ENCODE peak calls at places on chromosomes 1 and 21, in nine cellular contexts. One of them, this sample, is unnamed.
A peak's percentile ranks its signal among the peaks of the same experiment; 100 is the strongest.

GRCh38 chr21:36246080-36246631 is 73.8 kb upstream of the MORC3 start:
- DNase-seq in ascending aorta: no peak
- DNase-seq in colonic mucosa: peak; percentile 56
- DNase-seq in fibroblast of pulmonary artery: no peak
- DNase-seq in AG09309: no peak
- DNase-seq in heart left ventricle: no peak
- DNase-seq in fibroblast of the aortic adventitia: no peak
- DNase-seq in bronchial epithelial cell: no peak
- DNase-seq in WTC11: no peak
- DNase-seq in this sample: no peak

GRCh38 chr1:168683871-168684270 is 45.1 kb downstream of the DPT start:
- DNase-seq in heart left ventricle: no peak
- DNase-seq in fibroblast of the aortic adventitia: no peak
- DNase-seq in ascending aorta: no peak
- DNase-seq in bronchial epithelial cell: no peak
- DNase-seq in fibroblast of pulmonary artery: no peak
- DNase-seq in WTC11: no peak
- DNase-seq in colonic mucosa: no peak
- DNase-seq in AG09309: no peak
- DNase-seq in this sample: no peak

GRCh38 chr21:42010507-42011493 is 640 bp upstream of the ZBTB21 start:
- DNase-seq in colonic mucosa: peak; percentile 41
- DNase-seq in heart left ventricle: peak; percentile 38
- DNase-seq in bronchial epithelial cell: no peak
- DNase-seq in ascending aorta: peak; percentile 66
- DNase-seq in AG09309: no peak
- DNase-seq in fibroblast of the aortic adventitia: no peak
- DNase-seq in fibroblast of pulmonary artery: no peak
- DNase-seq in WTC11: peak; percentile 38
- DNase-seq in this sample: peak; percentile 44

GRCh38 chr1:54955359-54955758 is 25.1 kb upstream of the TMEM61 start:
- DNase-seq in ascending aorta: no peak
- DNase-seq in fibroblast of the aortic adventitia: peak; percentile 64
- DNase-seq in WTC11: no peak
- DNase-seq in AG09309: no peak
- DNase-seq in heart left ventricle: no peak
- DNase-seq in colonic mucosa: no peak
- DNase-seq in fibroblast of pulmonary artery: peak; percentile 88
- DNase-seq in bronchial epithelial cell: peak; percentile 91
- DNase-seq in this sample: no peak

GRCh38 chr1:46203738-46204405 is 738 bp downstream of the LURAP1 start:
- DNase-seq in ascending aorta: no peak
- DNase-seq in fibroblast of pulmonary artery: no peak
- DNase-seq in fibroblast of the aortic adventitia: no peak
- DNase-seq in bronchial epithelial cell: no peak
- DNase-seq in WTC11: no peak
- DNase-seq in AG09309: no peak
- DNase-seq in colonic mucosa: no peak
- DNase-seq in heart left ventricle: no peak
- DNase-seq in this sample: no peak

GRCh38 chr21:18384771-18385170 is 18.8 kb downstream of the TMPRSS15 start:
- DNase-seq in colonic mucosa: no peak
- DNase-seq in fibroblast of pulmonary artery: peak; percentile 4
- DNase-seq in bronchial epithelial cell: peak; percentile 3
- DNase-seq in WTC11: no peak
- DNase-seq in heart left ventricle: no peak
- DNase-seq in fibroblast of the aortic adventitia: peak; percentile 2
- DNase-seq in AG09309: no peak
- DNase-seq in ascending aorta: no peak
- DNase-seq in this sample: no peak

GRCh38 chr1:25018878-25019277 is 88.8 kb upstream of the RUNX3 start:
- DNase-seq in fibroblast of pulmonary artery: no peak
- DNase-seq in fibroblast of the aortic adventitia: no peak
- DNase-seq in ascending aorta: no peak
- DNase-seq in WTC11: no peak
- DNase-seq in bronchial epithelial cell: no peak
- DNase-seq in AG09309: no peak
- DNase-seq in colonic mucosa: no peak
- DNase-seq in heart left ventricle: no peak
- DNase-seq in this sample: no peak

GRCh38 chr21:42650033-42650370 is 3.4 kb upstream of the PDE9A start:
- DNase-seq in bronchial epithelial cell: no peak
- DNase-seq in heart left ventricle: no peak
- DNase-seq in fibroblast of pulmonary artery: no peak
- DNase-seq in AG09309: no peak
- DNase-seq in ascending aorta: no peak
- DNase-seq in fibroblast of the aortic adventitia: no peak
- DNase-seq in WTC11: no peak
- DNase-seq in colonic mucosa: no peak
- DNase-seq in this sample: no peak

GRCh38 chr1:74715806-74716205 is 17.0 kb downstream of the CRYZ start:
- DNase-seq in heart left ventricle: no peak
- DNase-seq in colonic mucosa: no peak
- DNase-seq in WTC11: no peak
- DNase-seq in fibroblast of pulmonary artery: no peak
- DNase-seq in ascending aorta: no peak
- DNase-seq in AG09309: no peak
- DNase-seq in fibroblast of the aortic adventitia: no peak
- DNase-seq in bronchial epithelial cell: no peak
- DNase-seq in this sample: no peak

GRCh38 chr1:225412803-225413338 is 15.0 kb downstream of the LBR start:
- DNase-seq in fibroblast of the aortic adventitia: no peak
- DNase-seq in ascending aorta: no peak
- DNase-seq in fibroblast of pulmonary artery: no peak
- DNase-seq in WTC11: no peak
- DNase-seq in colonic mucosa: no peak
- DNase-seq in heart left ventricle: no peak
- DNase-seq in AG09309: no peak
- DNase-seq in bronchial epithelial cell: no peak
- DNase-seq in this sample: no peak

GRCh38 chr1:152052606-152053005 is 15.8 kb upstream of the S100A11 start:
- DNase-seq in fibroblast of pulmonary artery: peak; percentile 85
- DNase-seq in heart left ventricle: peak; percentile 84
- DNase-seq in colonic mucosa: peak; percentile 89
- DNase-seq in WTC11: peak; percentile 92
- DNase-seq in fibroblast of the aortic adventitia: peak; percentile 84
- DNase-seq in bronchial epithelial cell: peak; percentile 74
- DNase-seq in AG09309: no peak
- DNase-seq in ascending aorta: peak; percentile 95
- DNase-seq in this sample: peak; percentile 72

GRCh38 chr1:201537966-201538617 is 835 bp upstream of the NAV1 start:
- DNase-seq in fibroblast of pulmonary artery: no peak
- DNase-seq in heart left ventricle: no peak
- DNase-seq in fibroblast of the aortic adventitia: peak; percentile 45
- DNase-seq in colonic mucosa: no peak
- DNase-seq in WTC11: no peak
- DNase-seq in bronchial epithelial cell: no peak
- DNase-seq in AG09309: no peak
- DNase-seq in ascending aorta: no peak
- DNase-seq in this sample: peak; percentile 22

GRCh38 chr1:232590742-232591082 is 39.2 kb downstream of the SIPA1L2 start:
- DNase-seq in ascending aorta: no peak
- DNase-seq in fibroblast of the aortic adventitia: no peak
- DNase-seq in colonic mucosa: no peak
- DNase-seq in WTC11: no peak
- DNase-seq in AG09309: no peak
- DNase-seq in heart left ventricle: no peak
- DNase-seq in bronchial epithelial cell: no peak
- DNase-seq in fibroblast of pulmonary artery: no peak
- DNase-seq in this sample: peak; percentile 9

GRCh38 chr21:40658237-40658636 is 188.7 kb downstream of the DSCAM start:
- DNase-seq in fibroblast of the aortic adventitia: no peak
- DNase-seq in fibroblast of pulmonary artery: no peak
- DNase-seq in WTC11: no peak
- DNase-seq in bronchial epithelial cell: no peak
- DNase-seq in AG09309: no peak
- DNase-seq in colonic mucosa: no peak
- DNase-seq in heart left ventricle: no peak
- DNase-seq in ascending aorta: no peak
- DNase-seq in this sample: no peak

GRCh38 chr1:43936470-43937151 is 3.0 kb downstream of the ARTN start:
- DNase-seq in ascending aorta: no peak
- DNase-seq in fibroblast of the aortic adventitia: peak; percentile 9
- DNase-seq in fibroblast of pulmonary artery: peak; percentile 20
- DNase-seq in AG09309: no peak
- DNase-seq in bronchial epithelial cell: no peak
- DNase-seq in colonic mucosa: peak; percentile 40
- DNase-seq in heart left ventricle: no peak
- DNase-seq in WTC11: peak; percentile 66
- DNase-seq in this sample: peak; percentile 72

GRCh38 chr21:32735524-32735923 is 7.7 kb upstream of the SYNJ1 start:
- DNase-seq in AG09309: no peak
- DNase-seq in fibroblast of pulmonary artery: no peak
- DNase-seq in fibroblast of the aortic adventitia: no peak
- DNase-seq in WTC11: no peak
- DNase-seq in heart left ventricle: no peak
- DNase-seq in bronchial epithelial cell: no peak
- DNase-seq in ascending aorta: no peak
- DNase-seq in colonic mucosa: no peak
- DNase-seq in this sample: no peak

GRCh38 chr1:88698140-88698539 is 14.1 kb downstream of the PKN2 start:
- DNase-seq in colonic mucosa: no peak
- DNase-seq in fibroblast of pulmonary artery: peak; percentile 53
- DNase-seq in heart left ventricle: no peak
- DNase-seq in ascending aorta: no peak
- DNase-seq in bronchial epithelial cell: no peak
- DNase-seq in fibroblast of the aortic adventitia: peak; percentile 13
- DNase-seq in AG09309: no peak
- DNase-seq in WTC11: no peak
- DNase-seq in this sample: no peak

GRCh38 chr1:119743776-119744597 is 24.7 kb downstream of the HMGCS2 start:
- DNase-seq in heart left ventricle: peak; percentile 63
- DNase-seq in ascending aorta: no peak
- DNase-seq in AG09309: peak; percentile 28
- DNase-seq in WTC11: peak; percentile 71
- DNase-seq in fibroblast of pulmonary artery: peak; percentile 79
- DNase-seq in bronchial epithelial cell: peak; percentile 57
- DNase-seq in fibroblast of the aortic adventitia: peak; percentile 74
- DNase-seq in colonic mucosa: peak; percentile 71
- DNase-seq in this sample: peak; percentile 71

GRCh38 chr1:20265243-20265642 is 25.4 kb upstream of the VWA5B1 start:
- DNase-seq in bronchial epithelial cell: no peak
- DNase-seq in fibroblast of the aortic adventitia: no peak
- DNase-seq in fibroblast of pulmonary artery: no peak
- DNase-seq in AG09309: no peak
- DNase-seq in heart left ventricle: peak; percentile 53
- DNase-seq in ascending aorta: no peak
- DNase-seq in colonic mucosa: no peak
- DNase-seq in WTC11: no peak
- DNase-seq in this sample: no peak

GRCh38 chr1:11197359-11197758 is 8.2 kb downstream of the ANGPTL7 start:
- DNase-seq in bronchial epithelial cell: no peak
- DNase-seq in WTC11: no peak
- DNase-seq in ascending aorta: no peak
- DNase-seq in fibroblast of pulmonary artery: no peak
- DNase-seq in heart left ventricle: no peak
- DNase-seq in colonic mucosa: no peak
- DNase-seq in fibroblast of the aortic adventitia: no peak
- DNase-seq in AG09309: no peak
- DNase-seq in this sample: no peak

GRCh38 chr1:11562664-11563063 is 83.7 kb downstream of the DISP3 start:
- DNase-seq in AG09309: no peak
- DNase-seq in heart left ventricle: no peak
- DNase-seq in fibroblast of the aortic adventitia: no peak
- DNase-seq in WTC11: no peak
- DNase-seq in ascending aorta: no peak
- DNase-seq in fibroblast of pulmonary artery: no peak
- DNase-seq in colonic mucosa: no peak
- DNase-seq in bronchial epithelial cell: no peak
- DNase-seq in this sample: no peak

GRCh38 chr1:156114101-156114918 is at the start of gene LMNA:
- DNase-seq in bronchial epithelial cell: peak; percentile 93
- DNase-seq in fibroblast of pulmonary artery: peak; percentile 94
- DNase-seq in heart left ventricle: peak; percentile 91
- DNase-seq in AG09309: peak; percentile 93
- DNase-seq in WTC11: peak; percentile 80
- DNase-seq in colonic mucosa: peak; percentile 95
- DNase-seq in fibroblast of the aortic adventitia: peak; percentile 97
- DNase-seq in ascending aorta: peak; percentile 98
- DNase-seq in this sample: peak; percentile 86

DNA sequence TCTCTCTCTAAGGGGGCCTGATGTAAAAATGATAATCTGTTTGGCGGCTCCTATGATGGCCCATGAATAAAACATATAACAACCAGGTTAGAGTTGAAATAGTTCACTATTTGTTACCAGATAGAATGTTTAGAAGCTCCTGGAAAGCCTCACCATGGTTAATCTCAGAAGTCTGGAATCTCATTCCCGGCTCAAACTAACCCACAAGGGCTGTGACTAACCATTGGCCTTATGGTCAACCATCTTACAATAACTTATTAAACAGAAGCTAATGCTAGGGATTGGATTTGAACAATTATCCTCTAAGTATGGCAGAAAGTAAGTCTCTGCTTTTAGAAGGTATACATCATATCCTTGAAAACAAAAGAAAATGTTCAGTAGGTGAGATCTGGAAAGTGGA is 134.1 kb upstream of the ADGRL2 start:
- DNase-seq in fibroblast of pulmonary artery: no peak
- DNase-seq in colonic mucosa: no peak
- DNase-seq in WTC11: no peak
- DNase-seq in bronchial epithelial cell: no peak
- DNase-seq in fibroblast of the aortic adventitia: no peak
- DNase-seq in ascending aorta: no peak
- DNase-seq in heart left ventricle: no peak
- DNase-seq in AG09309: no peak
- DNase-seq in this sample: no peak
- TF ChIP-seq CTCF in fibroblast of pulmonary artery: no peak
- TF ChIP-seq CTCF in colonic mucosa: no peak
- TF ChIP-seq CTCF in WTC11: no peak
- TF ChIP-seq CTCF in bronchial epithelial cell: no peak
- TF ChIP-seq CTCF in fibroblast of the aortic adventitia: no peak
- TF ChIP-seq CTCF in ascending aorta: no peak
- TF ChIP-seq CTCF in heart left ventricle: no peak
- TF ChIP-seq CTCF in AG09309: no peak
- TF ChIP-seq CTCF in this sample: no peak

GRCh38 chr1:14850563-14850962 is 252.1 kb downstream of the KAZN start:
- DNase-seq in bronchial epithelial cell: no peak
- DNase-seq in colonic mucosa: no peak
- DNase-seq in fibroblast of pulmonary artery: no peak
- DNase-seq in AG09309: no peak
- DNase-seq in fibroblast of the aortic adventitia: no peak
- DNase-seq in WTC11: peak; percentile 19
- DNase-seq in ascending aorta: no peak
- DNase-seq in heart left ventricle: no peak
- DNase-seq in this sample: peak; percentile 24
- TF ChIP-seq CTCF in bronchial epithelial cell: no peak
- TF ChIP-seq CTCF in colonic mucosa: no peak
- TF ChIP-seq CTCF in fibroblast of pulmonary artery: no peak
- TF ChIP-seq CTCF in AG09309: no peak
- TF ChIP-seq CTCF in fibroblast of the aortic adventitia: no peak
- TF ChIP-seq CTCF in WTC11: no peak
- TF ChIP-seq CTCF in ascending aorta: no peak
- TF ChIP-seq CTCF in heart left ventricle: no peak
- TF ChIP-seq CTCF in this sample: no peak

GRCh38 chr1:3410435-3410915 is 44.0 kb upstream of the ARHGEF16 start:
- DNase-seq in ascending aorta: no peak
- DNase-seq in heart left ventricle: no peak
- DNase-seq in fibroblast of the aortic adventitia: no peak
- DNase-seq in AG09309: no peak
- DNase-seq in colonic mucosa: no peak
- DNase-seq in bronchial epithelial cell: no peak
- DNase-seq in fibroblast of pulmonary artery: no peak
- DNase-seq in WTC11: no peak
- DNase-seq in this sample: no peak
- TF ChIP-seq CTCF in ascending aorta: no peak
- TF ChIP-seq CTCF in heart left ventricle: no peak
- TF ChIP-seq CTCF in fibroblast of the aortic adventitia: no peak
- TF ChIP-seq CTCF in AG09309: no peak
- TF ChIP-seq CTCF in colonic mucosa: no peak
- TF ChIP-seq CTCF in bronchial epithelial cell: no peak
- TF ChIP-seq CTCF in fibroblast of pulmonary artery: no peak
- TF ChIP-seq CTCF in WTC11: no peak
- TF ChIP-seq CTCF in this sample: no peak

GRCh38 chr1:5651027-5651410 is 341.2 kb downstream of the NPHP4 start:
- DNase-seq in WTC11: no peak
- DNase-seq in bronchial epithelial cell: no peak
- DNase-seq in fibroblast of pulmonary artery: no peak
- DNase-seq in ascending aorta: no peak
- DNase-seq in heart left ventricle: no peak
- DNase-seq in colonic mucosa: no peak
- DNase-seq in AG09309: no peak
- DNase-seq in fibroblast of the aortic adventitia: no peak
- DNase-seq in this sample: no peak
- TF ChIP-seq CTCF in WTC11: no peak
- TF ChIP-seq CTCF in bronchial epithelial cell: no peak
- TF ChIP-seq CTCF in fibroblast of pulmonary artery: no peak
- TF ChIP-seq CTCF in ascending aorta: no peak
- TF ChIP-seq CTCF in heart left ventricle: no peak
- TF ChIP-seq CTCF in colonic mucosa: no peak
- TF ChIP-seq CTCF in AG09309: no peak
- TF ChIP-seq CTCF in fibroblast of the aortic adventitia: no peak
- TF ChIP-seq CTCF in this sample: no peak

This sample was measured in GM20000.